ENCODE peak calls at places on chromosome 1, in nine cellular contexts. T, R, V, M, P, W, L, A and Z are unnamed samples.

GRCh38 chr1:41683681-41684500 is 199.4 kb upstream of the EDN2 start:
- DNase-seq in T (no peak), R (no peak), V (no peak), M (no peak), P (no peak), W (no peak), L (no peak), A (peak), Z (peak)

GRCh38 chr1:175892686-175893085 is 149.3 kb upstream of the TNR start:
- DNase-seq in T (no peak), R (no peak), V (no peak), M (no peak), P (no peak), W (no peak), L (no peak), A (no peak), Z (no peak)

GRCh38 chr1:207034208-207034607 is 1.7 kb upstream of the C1orf116 start:
- DNase-seq in T (no peak), R (no peak), V (no peak), M (no peak), P (no peak), W (no peak), L (no peak), A (no peak), Z (no peak)

GRCh38 chr1:47926461-47926999 is 70.7 kb downstream of the TRABD2B start:
- DNase-seq in T (no peak), R (no peak), V (no peak), M (no peak), P (peak), W (no peak), L (no peak), A (no peak), Z (no peak)

GRCh38 chr1:206955476-206956312 is 9.4 kb upstream of the PIGR start:
- DNase-seq in T (no peak), R (no peak), V (no peak), M (no peak), P (no peak), W (no peak), L (no peak), A (no peak), Z (no peak)

GRCh38 chr1:238951809-238952208 is 434.6 kb upstream of the CHRM3 start:
- DNase-seq in T (no peak), R (no peak), V (peak), M (peak), P (peak), W (peak), L (peak), A (no peak), Z (peak)

GRCh38 chr1:22689505-22689904 is 21.1 kb upstream of the EPHB2 start:
- DNase-seq in T (peak), R (no peak), V (peak), M (no peak), P (peak), W (no peak), L (no peak), A (no peak), Z (no peak)

GRCh38 chr1:7650801-7651200 is 120.3 kb upstream of the VAMP3 start:
- DNase-seq in T (no peak), R (no peak), V (no peak), M (no peak), P (no peak), W (peak), L (no peak), A (no peak), Z (no peak)

GRCh38 chr1:198620951-198621824 is 17.7 kb upstream of the PTPRC start:
- DNase-seq in T (no peak), R (no peak), V (no peak), M (no peak), P (no peak), W (no peak), L (no peak), A (peak), Z (peak)

GRCh38 chr1:2859881-2860430 is 58.5 kb upstream of the TTC34 start:
- DNase-seq in T (no peak), R (no peak), V (no peak), M (no peak), P (no peak), W (no peak), L (no peak), A (no peak), Z (no peak)

GRCh38 chr1:218518341-218518740 is 173.2 kb downstream of the TGFB2 start:
- DNase-seq in T (no peak), R (no peak), V (no peak), M (no peak), P (no peak), W (no peak), L (no peak), A (no peak), Z (no peak)

GRCh38 chr1:54144366-54144765 is 8.4 kb downstream of the CDCP2 start:
- DNase-seq in T (no peak), R (no peak), V (no peak), M (no peak), P (no peak), W (no peak), L (no peak), A (no peak), Z (no peak)
- TF ChIP-seq CTCF in T (no peak), R (no peak), V (no peak), M (no peak), P (no peak), W (no peak), L (no peak), A (no peak), Z (no peak)

GRCh38 chr1:171985639-171986038 is 144.3 kb downstream of the DNM3 start:
- DNase-seq in T (peak), R (no peak), V (no peak), M (peak), P (peak), W (no peak), L (peak), A (no peak), Z (peak)
- TF ChIP-seq CTCF in T (peak), R (no peak), V (no peak), M (peak), P (peak), W (no peak), L (peak), A (no peak), Z (peak)

GRCh38 chr1:59290173-59290954 is 6.5 kb upstream of the FGGY start:
- DNase-seq in T (peak), R (no peak), V (peak), M (peak), P (peak), W (peak), L (peak), A (no peak), Z (peak)
- TF ChIP-seq CTCF in T (no peak), R (peak), V (peak), M (peak), P (peak), W (peak), L (peak), A (no peak), Z (peak)

GRCh38 chr1:45365051-45365450 is 24.8 kb upstream of the MUTYH start:
- DNase-seq in T (no peak), R (no peak), V (no peak), M (no peak), P (no peak), W (no peak), L (no peak), A (no peak), Z (no peak)

GRCh38 chr1:45359882-45360513 is 19.8 kb upstream of the MUTYH start:
- DNase-seq in T (no peak), R (peak), V (peak), M (peak), P (peak), W (peak), L (peak), A (peak), Z (peak)

DNA sequence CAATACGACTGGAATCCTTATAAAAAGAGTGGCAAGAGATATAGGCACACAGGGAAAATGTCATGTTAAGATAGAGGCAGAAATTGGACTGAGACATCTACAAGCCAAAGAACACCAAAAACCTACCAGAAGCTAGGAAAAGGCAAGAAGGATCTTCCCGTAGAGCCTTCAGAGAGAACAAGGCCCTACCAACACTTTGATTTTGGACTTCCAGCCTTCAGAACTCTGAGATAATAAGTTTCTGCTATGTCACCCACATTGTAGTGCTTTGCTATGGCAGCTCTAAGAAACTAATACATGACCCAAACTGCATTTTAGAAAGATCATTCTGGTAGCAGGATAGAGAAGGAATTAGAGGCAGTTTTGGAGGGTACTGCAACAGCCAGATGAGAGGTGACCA is 24.1 kb upstream of the MUTYH start:
- DNase-seq in T (no peak), R (no peak), V (no peak), M (no peak), P (no peak), W (no peak), L (no peak), A (no peak), Z (no peak)
- TF ChIP-seq CTCF in T (no peak), R (no peak), V (no peak), M (no peak), P (no peak), W (no peak), L (no peak), A (no peak), Z (no peak)

DNA sequence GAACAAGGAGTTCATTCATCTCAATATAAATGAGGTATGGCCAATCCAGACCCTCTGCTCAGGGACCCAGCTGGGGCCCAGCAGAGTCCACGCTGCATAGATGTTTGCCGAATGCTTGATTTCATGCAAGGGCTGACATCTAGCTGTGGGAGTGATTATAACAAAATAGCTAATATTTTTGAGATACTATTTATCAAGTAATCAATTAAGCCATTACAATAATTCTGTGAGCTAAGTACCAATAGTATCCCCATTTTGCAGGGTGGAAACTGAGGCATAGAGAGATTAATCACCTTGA is 50.9 kb downstream of the CAPN9 start:
- DNase-seq in T (no peak), R (no peak), V (no peak), M (no peak), P (no peak), W (no peak), L (no peak), A (no peak), Z (no peak)
- TF ChIP-seq CTCF in T (peak), R (no peak), V (peak), M (no peak), P (no peak), W (no peak), L (no peak), A (no peak), Z (no peak)

GRCh38 chr1:21537511-21537931 is 28.3 kb downstream of the ALPL start:
- DNase-seq in T (no peak), R (peak), V (no peak), M (no peak), P (no peak), W (peak), L (no peak), A (no peak), Z (no peak)

GRCh38 chr1:21536223-21536622 is 27.0 kb downstream of the ALPL start:
- DNase-seq in T (no peak), R (peak), V (no peak), M (no peak), P (no peak), W (peak), L (no peak), A (no peak), Z (no peak)

GRCh38 chr1:21532496-21532895 is 23.3 kb downstream of the ALPL start:
- DNase-seq in T (no peak), R (peak), V (no peak), M (no peak), P (no peak), W (no peak), L (no peak), A (no peak), Z (no peak)

GRCh38 chr1:21532992-21533534 is 23.8 kb downstream of the ALPL start:
- DNase-seq in T (no peak), R (no peak), V (no peak), M (no peak), P (no peak), W (no peak), L (no peak), A (no peak), Z (no peak)

DNA sequence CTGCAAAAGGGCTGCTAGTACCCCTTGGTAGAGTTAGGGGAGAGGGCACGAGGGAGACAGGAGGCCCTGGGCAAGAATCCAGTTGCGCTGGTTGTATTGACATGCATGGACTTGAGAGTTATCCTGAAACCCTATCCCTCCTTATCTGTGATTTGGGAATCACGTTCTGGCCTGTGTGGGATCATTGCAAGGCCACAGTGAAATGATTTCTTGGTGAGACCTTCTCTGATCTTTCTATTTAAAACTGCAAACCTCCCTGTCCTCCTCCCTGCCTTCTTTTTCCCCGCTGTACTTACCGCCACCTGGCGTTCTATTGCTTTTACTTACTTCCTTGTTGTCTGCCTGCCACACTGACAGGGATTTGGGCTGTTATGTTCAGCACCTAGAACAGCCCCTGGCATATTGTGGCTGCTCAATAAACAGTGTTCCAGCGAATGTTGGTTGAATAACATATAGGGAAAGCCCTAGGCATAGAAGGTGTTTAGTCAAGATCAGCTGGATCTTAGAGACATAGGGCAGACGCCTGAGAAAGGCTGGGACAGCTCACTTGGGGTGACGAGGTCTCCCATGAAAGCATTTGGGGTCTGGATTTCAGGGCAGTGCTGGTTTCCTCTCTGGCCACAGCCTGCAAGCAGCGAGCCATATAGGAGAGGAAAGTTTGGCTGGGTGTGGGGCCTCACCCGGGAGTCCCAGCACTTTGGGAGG is 25.6 kb downstream of the ALPL start:
- DNase-seq in T (peak), R (peak), V (peak), M (peak), P (peak), W (peak), L (peak), A (no peak), Z (peak)
- TF ChIP-seq CTCF in T (peak), R (peak), V (peak), M (peak), P (peak), W (peak), L (peak), A (no peak), Z (peak)

GRCh38 chr1:112955678-112956502 is at the start of gene SLC16A1:
- DNase-seq in T (peak), R (peak), V (peak), M (peak), P (peak), W (peak), L (peak), A (peak), Z (peak)
- TF ChIP-seq CTCF in T (peak), R (peak), V (peak), M (no peak), P (peak), W (peak), L (peak), A (peak), Z (no peak)